ENCODE peak calls at places on chromosomes 13 and 19, in ten cellular contexts. One of them, this sample, is unnamed.

GRCh38 chr13:110341445-110342247 is 34.6 kb downstream of the COL4A2 start:
- DNase-seq in breast epithelium: no peak
- DNase-seq in esophagus squamous epithelium: no peak
- DNase-seq in vagina: no peak
- DNase-seq in right lobe of liver: no peak
- DNase-seq in body of pancreas: no peak
- DNase-seq in ovary: peak
- DNase-seq in uterus: no peak
- DNase-seq in IMR-90: peak
- DNase-seq in A549: no peak
- DNase-seq in this sample: peak

GRCh38 chr13:23610187-23610576 is 40.0 kb downstream of the TNFRSF19 start:
- DNase-seq in breast epithelium: no peak
- DNase-seq in esophagus squamous epithelium: no peak
- DNase-seq in vagina: no peak
- DNase-seq in right lobe of liver: no peak
- DNase-seq in body of pancreas: no peak
- DNase-seq in ovary: no peak
- DNase-seq in uterus: no peak
- DNase-seq in IMR-90: peak
- DNase-seq in A549: no peak
- DNase-seq in this sample: no peak

GRCh38 chr13:40127925-40128324 is 472.5 kb downstream of the COG6 start:
- DNase-seq in breast epithelium: no peak
- DNase-seq in esophagus squamous epithelium: no peak
- DNase-seq in vagina: no peak
- DNase-seq in right lobe of liver: no peak
- DNase-seq in body of pancreas: no peak
- DNase-seq in ovary: no peak
- DNase-seq in uterus: no peak
- DNase-seq in IMR-90: no peak
- DNase-seq in A549: no peak
- DNase-seq in this sample: no peak

GRCh38 chr13:59458908-59459579 is 704.7 kb downstream of the DIAPH3 start:
- DNase-seq in breast epithelium: no peak
- DNase-seq in esophagus squamous epithelium: no peak
- DNase-seq in vagina: no peak
- DNase-seq in right lobe of liver: no peak
- DNase-seq in body of pancreas: peak
- DNase-seq in ovary: no peak
- DNase-seq in uterus: peak
- DNase-seq in IMR-90: peak
- DNase-seq in A549: no peak
- DNase-seq in this sample: no peak

GRCh38 chr19:11963566-11964355 is 1.1 kb upstream of the ZNF763 start:
- DNase-seq in breast epithelium: peak
- DNase-seq in esophagus squamous epithelium: no peak
- DNase-seq in vagina: no peak
- DNase-seq in right lobe of liver: peak
- DNase-seq in body of pancreas: peak
- DNase-seq in ovary: peak
- DNase-seq in uterus: peak
- DNase-seq in IMR-90: peak
- DNase-seq in A549: no peak
- DNase-seq in this sample: peak

GRCh38 chr19:18437481-18438330 is at the start of gene ISYNA1:
- DNase-seq in breast epithelium: no peak
- DNase-seq in esophagus squamous epithelium: no peak
- DNase-seq in vagina: no peak
- DNase-seq in right lobe of liver: no peak
- DNase-seq in body of pancreas: peak
- DNase-seq in ovary: peak
- DNase-seq in uterus: peak
- DNase-seq in IMR-90: peak
- DNase-seq in A549: peak
- DNase-seq in this sample: no peak

GRCh38 chr19:50870417-50871089 is 2.7 kb upstream of the KLK2 start:
- DNase-seq in breast epithelium: no peak
- DNase-seq in esophagus squamous epithelium: no peak
- DNase-seq in vagina: no peak
- DNase-seq in right lobe of liver: no peak
- DNase-seq in body of pancreas: peak
- DNase-seq in ovary: no peak
- DNase-seq in uterus: no peak
- DNase-seq in IMR-90: peak
- DNase-seq in A549: peak
- DNase-seq in this sample: no peak

GRCh38 chr13:88005188-88005587 is 334.0 kb downstream of the SLITRK5 start:
- DNase-seq in breast epithelium: no peak
- DNase-seq in esophagus squamous epithelium: no peak
- DNase-seq in vagina: no peak
- DNase-seq in right lobe of liver: no peak
- DNase-seq in body of pancreas: no peak
- DNase-seq in ovary: no peak
- DNase-seq in uterus: no peak
- DNase-seq in IMR-90: no peak
- DNase-seq in A549: no peak
- DNase-seq in this sample: no peak

GRCh38 chr13:43572601-43573360 is 214.0 kb downstream of the ENOX1 start:
- DNase-seq in breast epithelium: no peak
- DNase-seq in esophagus squamous epithelium: no peak
- DNase-seq in vagina: no peak
- DNase-seq in right lobe of liver: no peak
- DNase-seq in body of pancreas: no peak
- DNase-seq in ovary: no peak
- DNase-seq in uterus: no peak
- DNase-seq in IMR-90: peak
- DNase-seq in A549: no peak
- DNase-seq in this sample: no peak

GRCh38 chr13:66805657-66806056 is 424.5 kb downstream of the PCDH9 start:
- DNase-seq in breast epithelium: no peak
- DNase-seq in esophagus squamous epithelium: no peak
- DNase-seq in vagina: no peak
- DNase-seq in right lobe of liver: no peak
- DNase-seq in body of pancreas: peak
- DNase-seq in ovary: no peak
- DNase-seq in uterus: no peak
- DNase-seq in IMR-90: peak
- DNase-seq in A549: peak
- DNase-seq in this sample: no peak

GRCh38 chr19:16168465-16169081 is 4.8 kb downstream of the CIB3 start:
- DNase-seq in breast epithelium: no peak
- DNase-seq in esophagus squamous epithelium: no peak
- DNase-seq in vagina: no peak
- DNase-seq in right lobe of liver: no peak
- DNase-seq in body of pancreas: no peak
- DNase-seq in ovary: no peak
- DNase-seq in uterus: no peak
- DNase-seq in IMR-90: peak
- DNase-seq in A549: no peak
- DNase-seq in this sample: no peak

GRCh38 chr13:90974249-90974954 is 373.1 kb upstream of the MIR17HG start:
- DNase-seq in breast epithelium: no peak
- DNase-seq in esophagus squamous epithelium: no peak
- DNase-seq in vagina: no peak
- DNase-seq in right lobe of liver: no peak
- DNase-seq in body of pancreas: no peak
- DNase-seq in ovary: no peak
- DNase-seq in uterus: no peak
- DNase-seq in IMR-90: no peak
- DNase-seq in A549: no peak
- DNase-seq in this sample: no peak

GRCh38 chr19:35887197-35887596 is 13.1 kb downstream of the NFKBID start:
- DNase-seq in breast epithelium: no peak
- DNase-seq in esophagus squamous epithelium: no peak
- DNase-seq in vagina: no peak
- DNase-seq in right lobe of liver: no peak
- DNase-seq in body of pancreas: no peak
- DNase-seq in ovary: no peak
- DNase-seq in uterus: no peak
- DNase-seq in IMR-90: no peak
- DNase-seq in A549: no peak
- DNase-seq in this sample: no peak

GRCh38 chr19:53132231-53132991 is at the start of gene ZNF415:
- DNase-seq in breast epithelium: peak
- DNase-seq in esophagus squamous epithelium: no peak
- DNase-seq in vagina: no peak
- DNase-seq in right lobe of liver: peak
- DNase-seq in body of pancreas: peak
- DNase-seq in ovary: peak
- DNase-seq in uterus: peak
- DNase-seq in IMR-90: peak
- DNase-seq in A549: no peak
- DNase-seq in this sample: peak

GRCh38 chr13:49082653-49083536 is 107.2 kb downstream of the FNDC3A start:
- DNase-seq in breast epithelium: no peak
- DNase-seq in esophagus squamous epithelium: no peak
- DNase-seq in vagina: no peak
- DNase-seq in right lobe of liver: no peak
- DNase-seq in body of pancreas: no peak
- DNase-seq in ovary: no peak
- DNase-seq in uterus: no peak
- DNase-seq in IMR-90: peak
- DNase-seq in A549: no peak
- DNase-seq in this sample: no peak

DNA sequence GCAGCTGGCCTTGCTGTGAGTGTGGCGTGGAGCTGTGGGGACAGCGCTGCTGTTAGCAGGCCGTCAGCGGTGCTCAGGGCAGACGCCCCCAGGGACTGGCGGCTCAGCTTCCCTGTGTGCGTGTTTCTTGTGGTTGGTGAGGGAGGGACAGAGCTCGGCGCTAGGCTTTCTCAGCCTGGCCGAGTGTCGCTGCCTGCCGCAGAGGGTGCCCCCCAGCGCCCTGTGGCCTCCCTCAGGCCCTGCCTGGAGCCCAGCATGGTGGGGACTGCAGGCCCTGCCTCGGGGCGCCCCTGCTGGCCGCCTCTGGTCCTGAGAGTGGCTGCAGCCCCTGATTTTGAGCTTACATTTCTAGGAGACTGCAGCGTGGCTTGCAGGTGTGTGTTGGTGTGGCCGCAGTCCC is 35.5 kb downstream of the DOT1L start:
- DNase-seq in breast epithelium: no peak
- DNase-seq in esophagus squamous epithelium: no peak
- DNase-seq in vagina: no peak
- DNase-seq in right lobe of liver: no peak
- DNase-seq in body of pancreas: no peak
- DNase-seq in ovary: no peak
- DNase-seq in uterus: no peak
- DNase-seq in IMR-90: no peak
- DNase-seq in A549: peak
- DNase-seq in this sample: no peak
- TF ChIP-seq CTCF in breast epithelium: no peak
- TF ChIP-seq CTCF in esophagus squamous epithelium: no peak
- TF ChIP-seq CTCF in vagina: no peak
- TF ChIP-seq CTCF in right lobe of liver: no peak
- TF ChIP-seq CTCF in body of pancreas: no peak
- TF ChIP-seq CTCF in ovary: no peak
- TF ChIP-seq CTCF in uterus: no peak
- TF ChIP-seq CTCF in IMR-90: peak
- TF ChIP-seq CTCF in A549: no peak
- TF ChIP-seq CTCF in this sample: no peak

GRCh38 chr19:583968-584239 is 5.8 kb upstream of the HCN2 start:
- DNase-seq in breast epithelium: no peak
- DNase-seq in esophagus squamous epithelium: no peak
- DNase-seq in vagina: no peak
- DNase-seq in right lobe of liver: no peak
- DNase-seq in body of pancreas: no peak
- DNase-seq in ovary: no peak
- DNase-seq in uterus: no peak
- DNase-seq in IMR-90: no peak
- DNase-seq in A549: no peak
- DNase-seq in this sample: no peak
- TF ChIP-seq POLR2A in breast epithelium: no peak
- TF ChIP-seq POLR2A in esophagus squamous epithelium: no peak
- TF ChIP-seq POLR2A in vagina: no peak
- TF ChIP-seq POLR2A in right lobe of liver: no peak
- TF ChIP-seq POLR2A in body of pancreas: no peak
- TF ChIP-seq POLR2A in ovary: no peak
- TF ChIP-seq POLR2A in uterus: no peak
- TF ChIP-seq POLR2A in IMR-90: no peak
- TF ChIP-seq POLR2A in A549: no peak
- TF ChIP-seq POLR2A in this sample: no peak

GRCh38 chr19:38599722-38600121 is 18.0 kb downstream of the MAP4K1 start:
- DNase-seq in breast epithelium: no peak
- DNase-seq in esophagus squamous epithelium: no peak
- DNase-seq in vagina: no peak
- DNase-seq in right lobe of liver: no peak
- DNase-seq in body of pancreas: no peak
- DNase-seq in ovary: no peak
- DNase-seq in uterus: no peak
- DNase-seq in IMR-90: no peak
- DNase-seq in A549: no peak
- DNase-seq in this sample: no peak

GRCh38 chr19:38597075-38597474 is 20.7 kb downstream of the MAP4K1 start:
- DNase-seq in breast epithelium: no peak
- DNase-seq in esophagus squamous epithelium: no peak
- DNase-seq in vagina: no peak
- DNase-seq in right lobe of liver: no peak
- DNase-seq in body of pancreas: no peak
- DNase-seq in ovary: no peak
- DNase-seq in uterus: no peak
- DNase-seq in IMR-90: no peak
- DNase-seq in A549: no peak
- DNase-seq in this sample: no peak

GRCh38 chr19:38592940-38593339 is 24.8 kb downstream of the MAP4K1 start:
- DNase-seq in breast epithelium: no peak
- DNase-seq in esophagus squamous epithelium: no peak
- DNase-seq in vagina: no peak
- DNase-seq in right lobe of liver: no peak
- DNase-seq in body of pancreas: no peak
- DNase-seq in ovary: no peak
- DNase-seq in uterus: no peak
- DNase-seq in IMR-90: no peak
- DNase-seq in A549: no peak
- DNase-seq in this sample: no peak

GRCh38 chr19:38596057-38596981 is 21.4 kb downstream of the MAP4K1 start:
- DNase-seq in breast epithelium: no peak
- DNase-seq in esophagus squamous epithelium: no peak
- DNase-seq in vagina: no peak
- DNase-seq in right lobe of liver: no peak
- DNase-seq in body of pancreas: peak
- DNase-seq in ovary: peak
- DNase-seq in uterus: no peak
- DNase-seq in IMR-90: no peak
- DNase-seq in A549: peak
- DNase-seq in this sample: no peak
- H3K4me3 ChIP-seq in breast epithelium: no peak
- H3K4me3 ChIP-seq in esophagus squamous epithelium: peak
- H3K4me3 ChIP-seq in vagina: peak
- H3K4me3 ChIP-seq in right lobe of liver: no peak
- H3K4me3 ChIP-seq in body of pancreas: no peak
- H3K4me3 ChIP-seq in ovary: no peak
- H3K4me3 ChIP-seq in uterus: no peak
- H3K4me3 ChIP-seq in IMR-90: no peak
- H3K4me3 ChIP-seq in A549: peak
- H3K4me3 ChIP-seq in this sample: no peak

GRCh38 chr19:19776206-19777008 is 43.5 kb upstream of the ZNF14 start:
- DNase-seq in breast epithelium: peak
- DNase-seq in esophagus squamous epithelium: peak
- DNase-seq in vagina: peak
- DNase-seq in right lobe of liver: peak
- DNase-seq in body of pancreas: peak
- DNase-seq in ovary: peak
- DNase-seq in uterus: peak
- DNase-seq in IMR-90: peak
- DNase-seq in A549: peak
- DNase-seq in this sample: peak
- TF ChIP-seq CTCF in breast epithelium: no peak
- TF ChIP-seq CTCF in esophagus squamous epithelium: peak
- TF ChIP-seq CTCF in vagina: no peak
- TF ChIP-seq CTCF in right lobe of liver: peak
- TF ChIP-seq CTCF in body of pancreas: peak
- TF ChIP-seq CTCF in ovary: peak
- TF ChIP-seq CTCF in uterus: no peak
- TF ChIP-seq CTCF in IMR-90: no peak
- TF ChIP-seq CTCF in A549: no peak
- TF ChIP-seq CTCF in this sample: no peak